ENCODE peak calls at places on chromosomes 13 and 19, in five cellular contexts. One of them, this sample, is unnamed.
A peak's percentile ranks its signal among the peaks of the same experiment; 100 is the strongest.

GRCh38 chr13:113888701-113889330 is 24.9 kb upstream of the GAS6 start:
- DNase-seq in progenitor cell of endocrine pancreas: no peak
- DNase-seq in midbrain: no peak
- DNase-seq in uterus: no peak
- DNase-seq in aorta: no peak
- DNase-seq in this sample: no peak

GRCh38 chr19:38055040-38055439 is 148.0 kb downstream of the SIPA1L3 start:
- DNase-seq in progenitor cell of endocrine pancreas: no peak
- DNase-seq in midbrain: no peak
- DNase-seq in uterus: no peak
- DNase-seq in aorta: no peak
- DNase-seq in this sample: no peak

GRCh38 chr19:1465191-1466016 is 13.6 kb downstream of the C19orf25 start:
- DNase-seq in progenitor cell of endocrine pancreas: no peak
- DNase-seq in midbrain: no peak
- DNase-seq in uterus: no peak
- DNase-seq in aorta: no peak
- DNase-seq in this sample: no peak

GRCh38 chr19:1650627-1651009 is 1.8 kb downstream of the TCF3 start:
- DNase-seq in progenitor cell of endocrine pancreas: no peak
- DNase-seq in midbrain: no peak
- DNase-seq in uterus: no peak
- DNase-seq in aorta: no peak
- DNase-seq in this sample: no peak

GRCh38 chr13:67048084-67048792 is 181.9 kb downstream of the PCDH9 start:
- DNase-seq in progenitor cell of endocrine pancreas: no peak
- DNase-seq in midbrain: no peak
- DNase-seq in uterus: no peak
- DNase-seq in aorta: no peak
- DNase-seq in this sample: no peak

GRCh38 chr13:99916366-99917103 is 55.0 kb downstream of the ZIC5 start:
- DNase-seq in progenitor cell of endocrine pancreas: no peak
- DNase-seq in midbrain: peak; percentile 35
- DNase-seq in uterus: no peak
- DNase-seq in aorta: no peak
- DNase-seq in this sample: no peak

GRCh38 chr19:35040826-35041547 is 534 bp upstream of the HPN start:
- DNase-seq in progenitor cell of endocrine pancreas: peak; percentile 48
- DNase-seq in midbrain: peak; percentile 53
- DNase-seq in uterus: peak; percentile 78
- DNase-seq in aorta: peak; percentile 92
- DNase-seq in this sample: no peak

GRCh38 chr19:44764975-44765948 is 12.4 kb upstream of the CBLC start:
- DNase-seq in progenitor cell of endocrine pancreas: no peak
- DNase-seq in midbrain: no peak
- DNase-seq in uterus: no peak
- DNase-seq in aorta: no peak
- DNase-seq in this sample: no peak

GRCh38 chr19:15263361-15263985 is 31.2 kb upstream of the EPHX3 start:
- DNase-seq in progenitor cell of endocrine pancreas: no peak
- DNase-seq in midbrain: no peak
- DNase-seq in uterus: no peak
- DNase-seq in aorta: no peak
- DNase-seq in this sample: no peak

GRCh38 chr19:49614096-49614857 is 23.3 kb downstream of the PRR12 start:
- DNase-seq in progenitor cell of endocrine pancreas: no peak
- DNase-seq in midbrain: no peak
- DNase-seq in uterus: no peak
- DNase-seq in aorta: no peak
- DNase-seq in this sample: no peak

GRCh38 chr13:64158910-64159309 is 2743.3 kb upstream of the PCDH20 start:
- DNase-seq in progenitor cell of endocrine pancreas: no peak
- DNase-seq in midbrain: no peak
- DNase-seq in uterus: no peak
- DNase-seq in aorta: no peak
- DNase-seq in this sample: no peak

GRCh38 chr13:50672025-50672424 is 171.5 kb downstream of the DLEU7 start:
- DNase-seq in progenitor cell of endocrine pancreas: no peak
- DNase-seq in midbrain: no peak
- DNase-seq in uterus: no peak
- DNase-seq in aorta: no peak
- DNase-seq in this sample: no peak

GRCh38 chr19:41904118-41904870 is 21.3 kb downstream of the ARHGEF1 start:
- DNase-seq in progenitor cell of endocrine pancreas: peak; percentile 45
- DNase-seq in midbrain: no peak
- DNase-seq in uterus: no peak
- DNase-seq in aorta: no peak
- DNase-seq in this sample: no peak

This sample was measured in iPS DF 6.9.